ENCODE peak calls at places on chromosomes 11 and 22, in seven cellular contexts. J, F, U, D, A, B and S are unnamed samples.

GRCh38 chr11:129726179-129726578 is 89.5 kb upstream of the TMEM45B start:
- DNase-seq in J (no peak), F (no peak), U (no peak), D (no peak), A (no peak), B (no peak), S (no peak)

GRCh38 chr11:36214976-36215687 is 74.1 kb downstream of the COMMD9 start:
- DNase-seq in J (no peak), F (no peak), U (no peak), D (no peak), A (no peak), B (no peak), S (no peak)

GRCh38 chr22:29944339-29944738 is 61.4 kb downstream of the MTMR3 start:
- DNase-seq in J (no peak), F (no peak), U (no peak), D (no peak), A (peak; percentile 10), B (no peak), S (no peak)

GRCh38 chr11:130178992-130179391 is 19.4 kb downstream of the ST14 start:
- DNase-seq in J (no peak), F (no peak), U (no peak), D (no peak), A (no peak), B (no peak), S (no peak)

GRCh38 chr11:92623055-92623454 is 346.4 kb upstream of the MTNR1B start:
- DNase-seq in J (no peak), F (no peak), U (no peak), D (no peak), A (no peak), B (no peak), S (no peak)

GRCh38 chr22:29269230-29269604 is 1.1 kb downstream of the EWSR1 start:
- DNase-seq in J (no peak), F (peak; percentile 13), U (no peak), D (no peak), A (peak; percentile 46), B (no peak), S (no peak)

GRCh38 chr11:504053-504993 is 2.7 kb downstream of the RNH1 start:
- DNase-seq in J (peak; percentile 5), F (peak; percentile 57), U (no peak), D (no peak), A (peak; percentile 80), B (no peak), S (no peak)

GRCh38 chr11:99489561-99489960 is 468.8 kb downstream of the CNTN5 start:
- DNase-seq in J (no peak), F (no peak), U (no peak), D (no peak), A (no peak), B (no peak), S (no peak)

GRCh38 chr11:12573707-12574106 is 100.5 kb upstream of the TEAD1 start:
- DNase-seq in J (no peak), F (no peak), U (no peak), D (no peak), A (no peak), B (no peak), S (no peak)

GRCh38 chr11:2207212-2207611 is 35.6 kb upstream of the TH start:
- DNase-seq in J (no peak), F (no peak), U (no peak), D (no peak), A (no peak), B (no peak), S (no peak)

GRCh38 chr11:111957663-111958415 is 20.7 kb downstream of the DIXDC1 start:
- DNase-seq in J (no peak), F (no peak), U (no peak), D (no peak), A (no peak), B (no peak), S (no peak)

GRCh38 chr11:1194977-1195689 is 27.7 kb upstream of the MUC5B start:
- DNase-seq in J (no peak), F (no peak), U (no peak), D (no peak), A (no peak), B (no peak), S (no peak)

GRCh38 chr11:12199231-12199948 is 89.0 kb downstream of the MICAL2 start:
- DNase-seq in J (no peak), F (no peak), U (no peak), D (no peak), A (no peak), B (peak; percentile 83), S (no peak)

GRCh38 chr22:46622081-46622521 is 1.9 kb downstream of the GRAMD4 start:
- DNase-seq in J (no peak), F (no peak), U (no peak), D (no peak), A (no peak), B (no peak), S (no peak)

GRCh38 chr11:134598368-134598767 is 186.3 kb upstream of the B3GAT1 start:
- DNase-seq in J (no peak), F (no peak), U (no peak), D (no peak), A (no peak), B (no peak), S (no peak)

GRCh38 chr11:62542750-62543567 is 3.6 kb downstream of the AHNAK start:
- DNase-seq in J (peak; percentile 85), F (peak; percentile 86), U (peak; percentile 92), D (peak; percentile 54), A (peak; percentile 90), B (peak; percentile 67), S (peak; percentile 89)

GRCh38 chr11:12110714-12111481 is 508 bp downstream of the MICAL2 start:
- DNase-seq in J (no peak), F (peak; percentile 62), U (peak; percentile 34), D (no peak), A (peak; percentile 56), B (no peak), S (peak; percentile 63)

GRCh38 chr22:30327864-30328345 is 1.2 kb upstream of the TBC1D10A start:
- DNase-seq in J (peak; percentile 64), F (peak; percentile 72), U (peak; percentile 60), D (peak; percentile 27), A (peak; percentile 25), B (no peak), S (peak; percentile 31)

GRCh38 chr11:110472858-110473257 is 43.1 kb downstream of the FDX1 start:
- DNase-seq in J (no peak), F (no peak), U (peak; percentile 73), D (no peak), A (peak; percentile 15), B (no peak), S (no peak)

GRCh38 chr11:1017269-1018005 is 19.1 kb downstream of the MUC6 start:
- DNase-seq in J (no peak), F (no peak), U (peak; percentile 12), D (no peak), A (no peak), B (no peak), S (no peak)

GRCh38 chr11:75849917-75850316 is 34.9 kb downstream of the UVRAG start:
- DNase-seq in J (no peak), F (no peak), U (no peak), D (no peak), A (no peak), B (no peak), S (no peak)

GRCh38 chr11:130146797-130147196 is 12.8 kb upstream of the ST14 start:
- DNase-seq in J (no peak), F (no peak), U (peak; percentile 45), D (no peak), A (no peak), B (peak; percentile 43), S (no peak)

GRCh38 chr11:35173011-35173511 is 34.1 kb downstream of the CD44 start:
- DNase-seq in J (peak; percentile 60), F (peak; percentile 32), U (peak; percentile 35), D (no peak), A (no peak), B (peak; percentile 79), S (no peak)

GRCh38 chr11:1820463-1821325 is 14.1 kb upstream of the SYT8 start:
- DNase-seq in J (no peak), F (no peak), U (peak; percentile 43), D (no peak), A (peak; percentile 27), B (no peak), S (no peak)

GRCh38 chr22:30183861-30184278 is 62.7 kb downstream of the LIF start:
- DNase-seq in J (no peak), F (no peak), U (no peak), D (no peak), A (no peak), B (no peak), S (no peak)

GRCh38 chr11:72446929-72447753 is 12.8 kb upstream of the CLPB start:
- DNase-seq in J (peak; percentile 68), F (peak; percentile 79), U (peak; percentile 83), D (peak; percentile 69), A (peak; percentile 77), B (peak; percentile 70), S (peak; percentile 48)

GRCh38 chr11:76203131-76203925 is 3.0 kb downstream of the WNT11 start:
- DNase-seq in J (no peak), F (no peak), U (no peak), D (no peak), A (no peak), B (no peak), S (no peak)

DNA sequence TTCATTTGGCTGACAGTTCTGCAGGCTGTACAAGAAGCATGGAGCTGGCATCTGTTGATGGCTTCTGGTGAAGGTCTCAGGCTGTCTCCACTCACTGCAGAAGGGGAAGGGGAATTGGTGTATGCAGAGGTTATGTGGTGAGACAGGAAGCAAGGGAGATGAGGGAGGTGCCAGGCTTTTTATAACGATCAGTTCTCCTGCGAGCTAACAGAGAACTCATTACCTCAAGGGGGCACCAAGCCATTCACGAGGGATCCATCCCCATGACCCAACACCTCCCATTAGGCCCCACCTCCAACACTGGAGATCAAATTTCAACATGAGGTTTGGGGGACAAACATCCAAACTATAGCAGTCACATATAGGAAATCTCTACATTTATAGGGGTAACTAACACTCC is 38.7 kb upstream of the E2F8 start:
- DNase-seq in J (no peak), F (peak; percentile 80), U (no peak), D (peak; percentile 22), A (no peak), B (no peak), S (no peak)
- TF ChIP-seq EZH2phosphoT487 in J (no peak), F (no peak), U (no peak), D (no peak), A (no peak), B (no peak), S (no peak)

GRCh38 chr22:44702479-44703219 is 645 bp downstream of the PRR5 start:
- DNase-seq in J (peak; percentile 81), F (peak; percentile 78), U (peak; percentile 15), D (no peak), A (peak; percentile 57), B (no peak), S (peak; percentile 82)
- TF ChIP-seq EZH2 in J (no peak), F (no peak), U (no peak), D (no peak), A (no peak), B (no peak), S (peak; percentile 34)

GRCh38 chr22:24156915-24157782 is 24.1 kb upstream of the SUSD2 start:
- DNase-seq in J (peak; percentile 94), F (peak; percentile 96), U (peak; percentile 74), D (peak; percentile 67), A (peak; percentile 91), B (peak; percentile 94), S (peak; percentile 94)
- H3K4me1 ChIP-seq in J (peaks cover 16% of the 10 kb centered on the region), F (peaks cover 18% of the 10 kb centered on the region), U (peaks cover 6% of the 10 kb centered on the region), D (peaks cover 18% of the 10 kb centered on the region), A (peaks cover 21% of the 10 kb centered on the region), B (peaks cover 35% of the 10 kb centered on the region), S (peaks cover 12% of the 10 kb centered on the region)

DNA sequence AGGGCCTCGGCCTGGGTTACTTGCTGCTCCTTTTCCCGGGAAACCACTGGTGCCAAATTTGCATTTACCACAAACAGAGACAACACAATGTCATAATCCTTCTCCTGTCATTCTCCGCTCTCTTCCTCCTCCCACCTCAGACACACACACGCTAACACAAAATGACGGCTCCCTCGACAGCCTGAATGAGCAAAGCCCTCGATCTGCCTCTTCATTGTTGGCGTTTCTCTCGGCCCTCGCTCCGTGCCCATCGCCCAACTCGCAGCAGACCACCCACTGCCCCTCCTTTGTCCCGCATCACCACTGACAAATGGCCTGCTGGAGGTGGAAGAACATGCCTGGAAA is 12.5 kb upstream of the TCF20 start:
- DNase-seq in J (no peak), F (no peak), U (no peak), D (no peak), A (peak; percentile 15), B (no peak), S (peak; percentile 83)
- TF ChIP-seq EZH2phosphoT487 in J (no peak), F (no peak), U (no peak), D (no peak), A (no peak), B (no peak), S (no peak)